ENCODE peak calls at places on chromosomes 11 and 22, in five cellular contexts. One of them, this sample, is unnamed.

GRCh38 chr11:73971175-73971719 is 11.4 kb downstream of the UCP2 start:
- DNase-seq in uterus: no peak
- DNase-seq in epithelial cell of esophagus: no peak
- DNase-seq in endothelial cell: no peak
- DNase-seq in Calu3: no peak
- DNase-seq in this sample: no peak

GRCh38 chr11:117822031-117822521 is 2.5 kb downstream of the FXYD2 start:
- DNase-seq in uterus: no peak
- DNase-seq in epithelial cell of esophagus: peak; percentile 46
- DNase-seq in endothelial cell: peak; percentile 56
- DNase-seq in Calu3: peak; percentile 61
- DNase-seq in this sample: peak; percentile 43

GRCh38 chr11:15519124-15519791 is 404.5 kb downstream of the INSC start:
- DNase-seq in uterus: no peak
- DNase-seq in epithelial cell of esophagus: no peak
- DNase-seq in endothelial cell: no peak
- DNase-seq in Calu3: no peak
- DNase-seq in this sample: no peak

GRCh38 chr11:86676533-86677154 is 4.2 kb upstream of the ME3 start:
- DNase-seq in uterus: no peak
- DNase-seq in epithelial cell of esophagus: peak; percentile 59
- DNase-seq in endothelial cell: peak; percentile 4
- DNase-seq in Calu3: no peak
- DNase-seq in this sample: no peak

GRCh38 chr11:10503217-10503616 is 37.8 kb downstream of the RNF141 start:
- DNase-seq in uterus: no peak
- DNase-seq in epithelial cell of esophagus: no peak
- DNase-seq in endothelial cell: no peak
- DNase-seq in Calu3: no peak
- DNase-seq in this sample: no peak

GRCh38 chr11:101582242-101583052 is 1.4 kb downstream of the TRPC6 start:
- DNase-seq in uterus: no peak
- DNase-seq in epithelial cell of esophagus: peak; percentile 48
- DNase-seq in endothelial cell: no peak
- DNase-seq in Calu3: no peak
- DNase-seq in this sample: no peak

GRCh38 chr11:124194696-124195418 is 11.7 kb downstream of the OR10D3 start:
- DNase-seq in uterus: no peak
- DNase-seq in epithelial cell of esophagus: peak; percentile 76
- DNase-seq in endothelial cell: peak; percentile 50
- DNase-seq in Calu3: peak; percentile 38
- DNase-seq in this sample: peak; percentile 53

GRCh38 chr22:21984793-21985192 is 2.2 kb upstream of the TOP3B start:
- DNase-seq in uterus: no peak
- DNase-seq in epithelial cell of esophagus: peak; percentile 39
- DNase-seq in endothelial cell: peak; percentile 67
- DNase-seq in Calu3: no peak
- DNase-seq in this sample: peak; percentile 48

GRCh38 chr11:128488471-128488870 is 98.9 kb downstream of the ETS1 start:
- DNase-seq in uterus: no peak
- DNase-seq in epithelial cell of esophagus: peak; percentile 91
- DNase-seq in endothelial cell: no peak
- DNase-seq in Calu3: no peak
- DNase-seq in this sample: no peak

GRCh38 chr11:73612601-73613137 is 14.8 kb upstream of the FAM168A start:
- DNase-seq in uterus: no peak
- DNase-seq in epithelial cell of esophagus: peak; percentile 32
- DNase-seq in endothelial cell: no peak
- DNase-seq in Calu3: no peak
- DNase-seq in this sample: no peak

GRCh38 chr11:100825610-100826009 is 138.5 kb downstream of the ARHGAP42 start:
- DNase-seq in uterus: no peak
- DNase-seq in epithelial cell of esophagus: peak; percentile 33
- DNase-seq in endothelial cell: no peak
- DNase-seq in Calu3: no peak
- DNase-seq in this sample: no peak

GRCh38 chr11:64028398-64029115 is 7.2 kb upstream of the FLRT1 start:
- DNase-seq in uterus: no peak
- DNase-seq in epithelial cell of esophagus: no peak
- DNase-seq in endothelial cell: peak; percentile 65
- DNase-seq in Calu3: no peak
- DNase-seq in this sample: peak; percentile 76

GRCh38 chr22:41772198-41772597 is 28.3 kb upstream of the CCDC134 start:
- DNase-seq in uterus: no peak
- DNase-seq in epithelial cell of esophagus: peak; percentile 14
- DNase-seq in endothelial cell: no peak
- DNase-seq in Calu3: peak; percentile 30
- DNase-seq in this sample: no peak

GRCh38 chr11:109940816-109941215 is 152.4 kb upstream of the ZC3H12C start:
- DNase-seq in uterus: no peak
- DNase-seq in epithelial cell of esophagus: peak; percentile 97
- DNase-seq in endothelial cell: no peak
- DNase-seq in Calu3: peak; percentile 3
- DNase-seq in this sample: no peak

GRCh38 chr11:16454284-16454683 is 97.9 kb upstream of the SOX6 start:
- DNase-seq in uterus: no peak
- DNase-seq in epithelial cell of esophagus: no peak
- DNase-seq in endothelial cell: no peak
- DNase-seq in Calu3: no peak
- DNase-seq in this sample: no peak

GRCh38 chr22:30830907-30831306 is 136.2 kb downstream of the OSBP2 start:
- DNase-seq in uterus: no peak
- DNase-seq in epithelial cell of esophagus: peak; percentile 99
- DNase-seq in endothelial cell: no peak
- DNase-seq in Calu3: peak; percentile 69
- DNase-seq in this sample: no peak

GRCh38 chr11:45091563-45092392 is 54.7 kb upstream of the PRDM11 start:
- DNase-seq in uterus: no peak
- DNase-seq in epithelial cell of esophagus: no peak
- DNase-seq in endothelial cell: peak; percentile 28
- DNase-seq in Calu3: no peak
- DNase-seq in this sample: no peak

GRCh38 chr11:83641511-83641910 is 355.3 kb upstream of the CCDC90B start:
- DNase-seq in uterus: peak; percentile 66
- DNase-seq in epithelial cell of esophagus: no peak
- DNase-seq in endothelial cell: no peak
- DNase-seq in Calu3: no peak
- DNase-seq in this sample: no peak

GRCh38 chr11:94796863-94797262 is 28.7 kb downstream of the AMOTL1 start:
- DNase-seq in uterus: no peak
- DNase-seq in epithelial cell of esophagus: no peak
- DNase-seq in endothelial cell: no peak
- DNase-seq in Calu3: no peak
- DNase-seq in this sample: no peak

GRCh38 chr11:7672960-7673723 is at the start of gene CYB5R2:
- DNase-seq in uterus: peak; percentile 88
- DNase-seq in epithelial cell of esophagus: peak; percentile 49
- DNase-seq in endothelial cell: peak; percentile 74
- DNase-seq in Calu3: peak; percentile 77
- DNase-seq in this sample: peak; percentile 47

GRCh38 chr22:42978453-42979103 is 36.4 kb downstream of the PACSIN2 start:
- DNase-seq in uterus: no peak
- DNase-seq in epithelial cell of esophagus: peak; percentile 95
- DNase-seq in endothelial cell: no peak
- DNase-seq in Calu3: peak; percentile 44
- DNase-seq in this sample: no peak

GRCh38 chr11:93113824-93114223 is 84.0 kb downstream of the SLC36A4 start:
- DNase-seq in uterus: no peak
- DNase-seq in epithelial cell of esophagus: no peak
- DNase-seq in endothelial cell: no peak
- DNase-seq in Calu3: no peak
- DNase-seq in this sample: no peak

GRCh38 chr11:15976433-15977045 is 379.8 kb downstream of the SOX6 start:
- DNase-seq in uterus: no peak
- DNase-seq in epithelial cell of esophagus: peak; percentile 82
- DNase-seq in endothelial cell: no peak
- DNase-seq in Calu3: no peak
- DNase-seq in this sample: no peak

GRCh38 chr11:105718641-105719040 is 108.8 kb downstream of the GRIA4 start:
- DNase-seq in uterus: no peak
- DNase-seq in epithelial cell of esophagus: no peak
- DNase-seq in endothelial cell: no peak
- DNase-seq in Calu3: no peak
- DNase-seq in this sample: no peak

GRCh38 chr22:20899827-20900423 is 17.3 kb upstream of the CRKL start:
- DNase-seq in uterus: no peak
- DNase-seq in epithelial cell of esophagus: no peak
- DNase-seq in endothelial cell: no peak
- DNase-seq in Calu3: no peak
- DNase-seq in this sample: no peak

GRCh38 chr11:36147491-36147890 is 141.7 kb downstream of the COMMD9 start:
- DNase-seq in uterus: no peak
- DNase-seq in epithelial cell of esophagus: peak; percentile 18
- DNase-seq in endothelial cell: no peak
- DNase-seq in Calu3: no peak
- DNase-seq in this sample: no peak

GRCh38 chr11:36148701-36149100 is 140.5 kb downstream of the COMMD9 start:
- DNase-seq in uterus: no peak
- DNase-seq in epithelial cell of esophagus: no peak
- DNase-seq in endothelial cell: no peak
- DNase-seq in Calu3: no peak
- DNase-seq in this sample: no peak

GRCh38 chr11:36151933-36152580 is 137.2 kb downstream of the COMMD9 start:
- DNase-seq in uterus: no peak
- DNase-seq in epithelial cell of esophagus: no peak
- DNase-seq in endothelial cell: no peak
- DNase-seq in Calu3: no peak
- DNase-seq in this sample: no peak

GRCh38 chr11:36150986-36151385 is 138.2 kb downstream of the COMMD9 start:
- DNase-seq in uterus: no peak
- DNase-seq in epithelial cell of esophagus: no peak
- DNase-seq in endothelial cell: no peak
- DNase-seq in Calu3: no peak
- DNase-seq in this sample: no peak

GRCh38 chr11:36149538-36150242 is 139.5 kb downstream of the COMMD9 start:
- DNase-seq in uterus: peak; percentile 38
- DNase-seq in epithelial cell of esophagus: peak; percentile 98
- DNase-seq in endothelial cell: peak; percentile 32
- DNase-seq in Calu3: peak; percentile 89
- DNase-seq in this sample: no peak
- TF ChIP-seq CTCF in uterus: peak; percentile 20
- TF ChIP-seq CTCF in epithelial cell of esophagus: peak; percentile 66
- TF ChIP-seq CTCF in endothelial cell: peak; percentile 44
- TF ChIP-seq CTCF in Calu3: peak; percentile 61
- TF ChIP-seq CTCF in this sample: peak; percentile 57

DNA sequence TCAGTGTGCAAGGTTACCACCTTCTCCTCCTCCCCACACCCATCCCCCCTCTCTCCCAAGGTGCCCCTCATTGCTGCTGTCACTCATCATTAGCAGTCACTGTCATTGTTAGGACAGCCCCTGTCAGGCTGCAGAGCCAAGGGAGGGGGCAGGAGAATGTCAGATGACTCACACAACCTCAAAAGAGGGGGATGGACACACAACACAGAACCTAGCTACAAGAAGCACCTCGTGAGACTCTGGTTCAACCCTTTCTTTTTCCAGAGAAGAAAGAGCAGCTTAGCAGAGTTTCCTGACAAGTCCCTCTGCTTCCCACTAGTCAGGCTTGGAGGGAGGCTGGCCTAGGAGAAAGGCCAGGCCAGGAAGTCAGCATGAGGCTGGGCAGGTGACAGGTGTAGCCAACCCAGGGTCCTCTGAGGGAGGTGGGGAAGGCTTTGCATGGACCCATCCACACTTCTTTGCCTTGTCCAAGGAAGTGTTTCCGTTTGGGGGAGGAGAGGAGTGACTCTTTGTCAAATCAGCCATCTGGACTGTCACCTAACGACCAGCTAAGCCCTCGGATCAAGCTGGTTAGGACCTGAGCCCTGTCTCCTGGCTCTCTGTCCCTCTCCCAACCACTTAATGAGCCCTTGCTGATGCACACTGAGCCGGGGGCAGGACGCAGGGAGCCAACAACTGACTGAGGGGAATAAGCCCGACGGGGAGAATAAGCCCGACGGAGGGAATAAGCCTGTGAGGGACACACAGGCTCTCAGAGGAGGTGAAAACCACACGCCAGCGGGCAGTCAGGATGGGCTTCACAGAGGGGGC is 18.3 kb downstream of the ADORA2A start:
- DNase-seq in uterus: no peak
- DNase-seq in epithelial cell of esophagus: no peak
- DNase-seq in endothelial cell: no peak
- DNase-seq in Calu3: no peak
- DNase-seq in this sample: no peak
- TF ChIP-seq CTCF in uterus: no peak
- TF ChIP-seq CTCF in epithelial cell of esophagus: no peak
- TF ChIP-seq CTCF in endothelial cell: no peak
- TF ChIP-seq CTCF in Calu3: no peak
- TF ChIP-seq CTCF in this sample: no peak

DNA sequence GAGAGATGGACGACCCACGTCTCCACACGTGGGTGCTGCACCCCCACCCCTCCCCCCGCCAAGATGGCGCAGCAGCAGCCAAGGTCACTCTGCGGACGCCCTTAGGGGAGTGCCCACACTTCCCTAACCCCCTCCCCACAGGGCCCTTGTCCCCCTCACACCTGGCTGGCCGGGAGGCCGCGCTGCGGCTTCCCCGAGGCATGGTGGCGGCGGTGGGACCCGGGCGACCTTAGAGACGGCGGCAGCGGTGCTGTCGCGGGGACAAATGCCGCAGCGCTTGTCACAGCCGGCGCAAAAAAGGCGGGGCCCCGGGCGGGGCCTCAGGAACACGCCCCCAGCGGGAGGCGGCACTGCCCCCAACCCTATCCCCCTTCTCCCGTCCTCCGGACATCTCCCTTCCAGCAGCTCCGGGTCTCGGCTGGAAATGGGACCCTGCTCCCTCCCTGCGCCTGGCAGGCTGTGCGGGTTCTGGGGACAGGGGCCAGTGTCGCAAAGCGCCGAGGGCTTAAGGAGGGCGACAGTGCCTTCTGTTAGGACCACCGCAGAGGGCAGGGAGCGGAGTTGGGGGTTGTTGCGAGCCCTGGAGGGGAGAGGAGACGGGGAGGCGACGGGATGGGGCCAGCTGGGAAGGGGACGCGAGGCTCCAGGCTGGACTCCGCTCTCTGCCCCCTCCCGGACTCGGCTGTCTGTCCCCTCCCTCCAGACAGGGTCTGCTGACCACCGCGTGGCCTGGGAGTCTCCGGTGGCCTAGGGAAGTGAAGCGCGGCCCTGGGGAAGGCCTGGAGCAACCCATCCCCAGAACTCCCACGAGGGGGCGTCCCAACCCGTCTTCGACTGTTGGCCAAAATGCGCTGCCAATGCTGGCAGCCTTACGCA is at the start of gene CHCHD10:
- DNase-seq in uterus: peak; percentile 78
- DNase-seq in epithelial cell of esophagus: peak; percentile 67
- DNase-seq in endothelial cell: peak; percentile 94
- DNase-seq in Calu3: peak; percentile 90
- DNase-seq in this sample: peak; percentile 95
- TF ChIP-seq CTCF in uterus: peak; percentile 78
- TF ChIP-seq CTCF in epithelial cell of esophagus: peak; percentile 72
- TF ChIP-seq CTCF in endothelial cell: peak; percentile 85
- TF ChIP-seq CTCF in Calu3: peak; percentile 82
- TF ChIP-seq CTCF in this sample: peak; percentile 81

DNA sequence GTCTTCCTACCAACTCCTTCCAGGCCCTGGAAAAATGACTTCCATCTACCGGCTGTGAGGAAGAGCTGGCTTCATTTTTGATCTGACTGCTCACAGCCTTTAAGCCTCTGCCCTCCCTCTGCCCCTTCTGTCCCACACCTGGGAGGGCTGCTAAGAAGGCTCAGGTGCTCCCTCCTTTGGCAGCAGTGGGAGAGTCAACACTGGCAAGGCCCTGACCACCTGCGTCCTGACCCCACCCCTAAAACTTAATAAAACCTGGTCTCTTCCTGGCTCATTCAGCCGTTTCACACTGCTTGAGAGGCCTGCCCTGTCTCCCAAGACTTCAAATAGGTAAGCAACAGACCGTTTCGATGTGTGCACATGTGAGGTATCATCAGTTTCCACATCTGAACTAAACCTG is 52.1 kb upstream of the NFRKB start:
- DNase-seq in uterus: no peak
- DNase-seq in epithelial cell of esophagus: no peak
- DNase-seq in endothelial cell: no peak
- DNase-seq in Calu3: no peak
- DNase-seq in this sample: no peak
- TF ChIP-seq CTCF in uterus: no peak
- TF ChIP-seq CTCF in epithelial cell of esophagus: no peak
- TF ChIP-seq CTCF in endothelial cell: no peak
- TF ChIP-seq CTCF in Calu3: no peak
- TF ChIP-seq CTCF in this sample: no peak